ENCODE peak calls at places on chromosomes 1 and 21, in ten cellular contexts. One of them, this sample, is unnamed.

GRCh38 chr21:39961251-39961650 is 94.0 kb downstream of the PCP4 start:
- DNase-seq in HCT116: no peak
- DNase-seq in cardiac muscle cell: no peak
- DNase-seq in cardiac fibroblast: no peak
- DNase-seq in HFF-Myc: no peak
- DNase-seq in GM06990: no peak
- DNase-seq in fibroblast of the aortic adventitia: no peak
- DNase-seq in ovary: no peak
- DNase-seq in heart left ventricle: no peak
- DNase-seq in fibroblast of pulmonary artery: no peak
- DNase-seq in this sample: no peak

GRCh38 chr21:38489729-38490128 is 8.5 kb downstream of the ERG start:
- DNase-seq in HCT116: no peak
- DNase-seq in cardiac muscle cell: no peak
- DNase-seq in cardiac fibroblast: no peak
- DNase-seq in HFF-Myc: no peak
- DNase-seq in GM06990: no peak
- DNase-seq in fibroblast of the aortic adventitia: no peak
- DNase-seq in ovary: no peak
- DNase-seq in heart left ventricle: no peak
- DNase-seq in fibroblast of pulmonary artery: no peak
- DNase-seq in this sample: no peak

GRCh38 chr1:32755098-32755809 is 52.7 kb upstream of the SYNC start:
- DNase-seq in HCT116: no peak
- DNase-seq in cardiac muscle cell: no peak
- DNase-seq in cardiac fibroblast: no peak
- DNase-seq in HFF-Myc: no peak
- DNase-seq in GM06990: no peak
- DNase-seq in fibroblast of the aortic adventitia: no peak
- DNase-seq in ovary: peak
- DNase-seq in heart left ventricle: no peak
- DNase-seq in fibroblast of pulmonary artery: no peak
- DNase-seq in this sample: no peak

GRCh38 chr21:21163904-21164303 is 165.7 kb downstream of the NCAM2 start:
- DNase-seq in HCT116: peak
- DNase-seq in cardiac muscle cell: peak
- DNase-seq in cardiac fibroblast: peak
- DNase-seq in HFF-Myc: peak
- DNase-seq in GM06990: no peak
- DNase-seq in fibroblast of the aortic adventitia: peak
- DNase-seq in ovary: no peak
- DNase-seq in heart left ventricle: peak
- DNase-seq in fibroblast of pulmonary artery: peak
- DNase-seq in this sample: peak

GRCh38 chr1:154353460-154353904 is 28.2 kb downstream of the ATP8B2 start:
- DNase-seq in HCT116: peak
- DNase-seq in cardiac muscle cell: peak
- DNase-seq in cardiac fibroblast: peak
- DNase-seq in HFF-Myc: peak
- DNase-seq in GM06990: no peak
- DNase-seq in fibroblast of the aortic adventitia: peak
- DNase-seq in ovary: no peak
- DNase-seq in heart left ventricle: no peak
- DNase-seq in fibroblast of pulmonary artery: peak
- DNase-seq in this sample: peak

GRCh38 chr21:39984613-39985012 is 117.4 kb downstream of the PCP4 start:
- DNase-seq in HCT116: no peak
- DNase-seq in cardiac muscle cell: no peak
- DNase-seq in cardiac fibroblast: no peak
- DNase-seq in HFF-Myc: no peak
- DNase-seq in GM06990: no peak
- DNase-seq in fibroblast of the aortic adventitia: no peak
- DNase-seq in ovary: no peak
- DNase-seq in heart left ventricle: no peak
- DNase-seq in fibroblast of pulmonary artery: no peak
- DNase-seq in this sample: no peak

GRCh38 chr1:230127105-230128054 is 60.3 kb downstream of the GALNT2 start:
- DNase-seq in HCT116: no peak
- DNase-seq in cardiac muscle cell: no peak
- DNase-seq in cardiac fibroblast: no peak
- DNase-seq in HFF-Myc: no peak
- DNase-seq in GM06990: no peak
- DNase-seq in fibroblast of the aortic adventitia: no peak
- DNase-seq in ovary: no peak
- DNase-seq in heart left ventricle: no peak
- DNase-seq in fibroblast of pulmonary artery: no peak
- DNase-seq in this sample: no peak

GRCh38 chr1:221315330-221315729 is 426.6 kb downstream of the DUSP10 start:
- DNase-seq in HCT116: no peak
- DNase-seq in cardiac muscle cell: peak
- DNase-seq in cardiac fibroblast: peak
- DNase-seq in HFF-Myc: peak
- DNase-seq in GM06990: no peak
- DNase-seq in fibroblast of the aortic adventitia: peak
- DNase-seq in ovary: no peak
- DNase-seq in heart left ventricle: peak
- DNase-seq in fibroblast of pulmonary artery: peak
- DNase-seq in this sample: peak

GRCh38 chr1:220999872-221000863 is 120.9 kb downstream of the HLX start:
- DNase-seq in HCT116: no peak
- DNase-seq in cardiac muscle cell: peak
- DNase-seq in cardiac fibroblast: peak
- DNase-seq in HFF-Myc: no peak
- DNase-seq in GM06990: no peak
- DNase-seq in fibroblast of the aortic adventitia: peak
- DNase-seq in ovary: no peak
- DNase-seq in heart left ventricle: peak
- DNase-seq in fibroblast of pulmonary artery: peak
- DNase-seq in this sample: no peak

GRCh38 chr1:227938911-227939790 is 8.6 kb downstream of the WNT9A start:
- DNase-seq in HCT116: no peak
- DNase-seq in cardiac muscle cell: no peak
- DNase-seq in cardiac fibroblast: no peak
- DNase-seq in HFF-Myc: no peak
- DNase-seq in GM06990: no peak
- DNase-seq in fibroblast of the aortic adventitia: no peak
- DNase-seq in ovary: peak
- DNase-seq in heart left ventricle: no peak
- DNase-seq in fibroblast of pulmonary artery: no peak
- DNase-seq in this sample: no peak

GRCh38 chr1:243950166-243950565 is 100.1 kb upstream of the AKT3 start:
- DNase-seq in HCT116: no peak
- DNase-seq in cardiac muscle cell: peak
- DNase-seq in cardiac fibroblast: peak
- DNase-seq in HFF-Myc: no peak
- DNase-seq in GM06990: no peak
- DNase-seq in fibroblast of the aortic adventitia: peak
- DNase-seq in ovary: no peak
- DNase-seq in heart left ventricle: no peak
- DNase-seq in fibroblast of pulmonary artery: peak
- DNase-seq in this sample: peak

GRCh38 chr1:101293461-101294045 is 56.7 kb downstream of the S1PR1 start:
- DNase-seq in HCT116: no peak
- DNase-seq in cardiac muscle cell: peak
- DNase-seq in cardiac fibroblast: peak
- DNase-seq in HFF-Myc: no peak
- DNase-seq in GM06990: peak
- DNase-seq in fibroblast of the aortic adventitia: no peak
- DNase-seq in ovary: no peak
- DNase-seq in heart left ventricle: no peak
- DNase-seq in fibroblast of pulmonary artery: peak
- DNase-seq in this sample: peak

GRCh38 chr1:52907812-52908153 is 13.8 kb downstream of the ECHDC2 start:
- DNase-seq in HCT116: no peak
- DNase-seq in cardiac muscle cell: no peak
- DNase-seq in cardiac fibroblast: no peak
- DNase-seq in HFF-Myc: no peak
- DNase-seq in GM06990: no peak
- DNase-seq in fibroblast of the aortic adventitia: no peak
- DNase-seq in ovary: no peak
- DNase-seq in heart left ventricle: no peak
- DNase-seq in fibroblast of pulmonary artery: no peak
- DNase-seq in this sample: no peak

GRCh38 chr21:36517366-36518075 is 37.6 kb upstream of the CLDN14 start:
- DNase-seq in HCT116: no peak
- DNase-seq in cardiac muscle cell: no peak
- DNase-seq in cardiac fibroblast: no peak
- DNase-seq in HFF-Myc: no peak
- DNase-seq in GM06990: no peak
- DNase-seq in fibroblast of the aortic adventitia: no peak
- DNase-seq in ovary: no peak
- DNase-seq in heart left ventricle: no peak
- DNase-seq in fibroblast of pulmonary artery: no peak
- DNase-seq in this sample: no peak
- H3K4me3 ChIP-seq in HCT116: no peak
- H3K4me3 ChIP-seq in cardiac muscle cell: no peak
- H3K4me3 ChIP-seq in cardiac fibroblast: no peak
- H3K4me3 ChIP-seq in HFF-Myc: no peak
- H3K4me3 ChIP-seq in GM06990: no peak
- H3K4me3 ChIP-seq in fibroblast of the aortic adventitia: no peak
- H3K4me3 ChIP-seq in ovary: no peak
- H3K4me3 ChIP-seq in heart left ventricle: no peak
- H3K4me3 ChIP-seq in fibroblast of pulmonary artery: no peak
- H3K4me3 ChIP-seq in this sample: no peak

GRCh38 chr1:29342351-29342750 is 106.0 kb downstream of the PTPRU start:
- DNase-seq in HCT116: no peak
- DNase-seq in cardiac muscle cell: no peak
- DNase-seq in cardiac fibroblast: no peak
- DNase-seq in HFF-Myc: no peak
- DNase-seq in GM06990: no peak
- DNase-seq in fibroblast of the aortic adventitia: no peak
- DNase-seq in ovary: no peak
- DNase-seq in heart left ventricle: no peak
- DNase-seq in fibroblast of pulmonary artery: no peak
- DNase-seq in this sample: no peak

GRCh38 chr1:29344336-29344735 is 108.0 kb downstream of the PTPRU start:
- DNase-seq in HCT116: no peak
- DNase-seq in cardiac muscle cell: no peak
- DNase-seq in cardiac fibroblast: no peak
- DNase-seq in HFF-Myc: no peak
- DNase-seq in GM06990: no peak
- DNase-seq in fibroblast of the aortic adventitia: no peak
- DNase-seq in ovary: no peak
- DNase-seq in heart left ventricle: no peak
- DNase-seq in fibroblast of pulmonary artery: no peak
- DNase-seq in this sample: no peak

GRCh38 chr1:29343476-29343875 is 107.2 kb downstream of the PTPRU start:
- DNase-seq in HCT116: no peak
- DNase-seq in cardiac muscle cell: no peak
- DNase-seq in cardiac fibroblast: no peak
- DNase-seq in HFF-Myc: no peak
- DNase-seq in GM06990: no peak
- DNase-seq in fibroblast of the aortic adventitia: no peak
- DNase-seq in ovary: no peak
- DNase-seq in heart left ventricle: no peak
- DNase-seq in fibroblast of pulmonary artery: no peak
- DNase-seq in this sample: no peak

GRCh38 chr1:29343908-29344307 is 107.6 kb downstream of the PTPRU start:
- DNase-seq in HCT116: no peak
- DNase-seq in cardiac muscle cell: no peak
- DNase-seq in cardiac fibroblast: no peak
- DNase-seq in HFF-Myc: no peak
- DNase-seq in GM06990: no peak
- DNase-seq in fibroblast of the aortic adventitia: no peak
- DNase-seq in ovary: no peak
- DNase-seq in heart left ventricle: no peak
- DNase-seq in fibroblast of pulmonary artery: no peak
- DNase-seq in this sample: no peak

GRCh38 chr1:29341936-29342335 is 105.6 kb downstream of the PTPRU start:
- DNase-seq in HCT116: no peak
- DNase-seq in cardiac muscle cell: peak
- DNase-seq in cardiac fibroblast: no peak
- DNase-seq in HFF-Myc: no peak
- DNase-seq in GM06990: no peak
- DNase-seq in fibroblast of the aortic adventitia: no peak
- DNase-seq in ovary: no peak
- DNase-seq in heart left ventricle: no peak
- DNase-seq in fibroblast of pulmonary artery: peak
- DNase-seq in this sample: peak
- TF ChIP-seq CTCF in HCT116: peak
- TF ChIP-seq CTCF in cardiac muscle cell: peak
- TF ChIP-seq CTCF in cardiac fibroblast: no peak
- TF ChIP-seq CTCF in HFF-Myc: no peak
- TF ChIP-seq CTCF in GM06990: peak
- TF ChIP-seq CTCF in fibroblast of the aortic adventitia: no peak
- TF ChIP-seq CTCF in ovary: no peak
- TF ChIP-seq CTCF in heart left ventricle: no peak
- TF ChIP-seq CTCF in fibroblast of pulmonary artery: peak
- TF ChIP-seq CTCF in this sample: peak

DNA sequence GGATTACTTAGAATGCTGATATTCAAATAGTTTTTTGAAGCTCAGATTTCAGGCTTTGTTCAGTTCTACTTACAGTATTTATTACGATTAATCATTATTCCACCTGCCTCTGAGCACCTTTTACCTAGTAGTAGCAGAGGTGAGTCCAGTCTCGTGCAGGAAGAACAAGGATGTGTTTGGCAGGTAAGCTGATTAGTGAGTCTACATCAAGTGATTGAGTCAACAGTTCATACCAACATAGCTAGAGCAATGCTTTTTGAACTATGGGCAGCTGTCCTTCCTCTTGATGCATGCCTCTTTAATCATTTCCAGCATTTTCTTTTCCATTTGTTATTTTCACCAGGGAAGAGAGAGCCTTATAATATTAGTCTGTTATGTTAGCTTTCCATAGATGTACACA is 838.9 kb downstream of the USP25 start:
- DNase-seq in HCT116: no peak
- DNase-seq in cardiac muscle cell: no peak
- DNase-seq in cardiac fibroblast: no peak
- DNase-seq in HFF-Myc: no peak
- DNase-seq in GM06990: no peak
- DNase-seq in fibroblast of the aortic adventitia: no peak
- DNase-seq in ovary: no peak
- DNase-seq in heart left ventricle: no peak
- DNase-seq in fibroblast of pulmonary artery: no peak
- DNase-seq in this sample: no peak
- H3K4me3 ChIP-seq in HCT116: no peak
- H3K4me3 ChIP-seq in cardiac muscle cell: no peak
- H3K4me3 ChIP-seq in cardiac fibroblast: no peak
- H3K4me3 ChIP-seq in HFF-Myc: no peak
- H3K4me3 ChIP-seq in GM06990: no peak
- H3K4me3 ChIP-seq in fibroblast of the aortic adventitia: no peak
- H3K4me3 ChIP-seq in ovary: no peak
- H3K4me3 ChIP-seq in heart left ventricle: no peak
- H3K4me3 ChIP-seq in fibroblast of pulmonary artery: no peak
- H3K4me3 ChIP-seq in this sample: no peak

GRCh38 chr1:160277987-160278386 is 6.9 kb downstream of the PEX19 start:
- DNase-seq in HCT116: no peak
- DNase-seq in cardiac muscle cell: no peak
- DNase-seq in cardiac fibroblast: no peak
- DNase-seq in HFF-Myc: no peak
- DNase-seq in GM06990: no peak
- DNase-seq in fibroblast of the aortic adventitia: no peak
- DNase-seq in ovary: no peak
- DNase-seq in heart left ventricle: no peak
- DNase-seq in fibroblast of pulmonary artery: no peak
- DNase-seq in this sample: no peak

GRCh38 chr1:160282807-160283206 is 2.1 kb downstream of the PEX19 start:
- DNase-seq in HCT116: no peak
- DNase-seq in cardiac muscle cell: no peak
- DNase-seq in cardiac fibroblast: no peak
- DNase-seq in HFF-Myc: no peak
- DNase-seq in GM06990: no peak
- DNase-seq in fibroblast of the aortic adventitia: no peak
- DNase-seq in ovary: no peak
- DNase-seq in heart left ventricle: no peak
- DNase-seq in fibroblast of pulmonary artery: no peak
- DNase-seq in this sample: no peak

GRCh38 chr1:160277330-160277729 is 7.6 kb downstream of the PEX19 start:
- DNase-seq in HCT116: no peak
- DNase-seq in cardiac muscle cell: no peak
- DNase-seq in cardiac fibroblast: no peak
- DNase-seq in HFF-Myc: no peak
- DNase-seq in GM06990: no peak
- DNase-seq in fibroblast of the aortic adventitia: no peak
- DNase-seq in ovary: no peak
- DNase-seq in heart left ventricle: no peak
- DNase-seq in fibroblast of pulmonary artery: no peak
- DNase-seq in this sample: no peak
- TF ChIP-seq CTCF in HCT116: no peak
- TF ChIP-seq CTCF in cardiac muscle cell: no peak
- TF ChIP-seq CTCF in cardiac fibroblast: no peak
- TF ChIP-seq CTCF in HFF-Myc: no peak
- TF ChIP-seq CTCF in GM06990: no peak
- TF ChIP-seq CTCF in fibroblast of the aortic adventitia: no peak
- TF ChIP-seq CTCF in ovary: no peak
- TF ChIP-seq CTCF in heart left ventricle: no peak
- TF ChIP-seq CTCF in fibroblast of pulmonary artery: no peak
- TF ChIP-seq CTCF in this sample: no peak

This sample was measured in choroid plexus epithelial cell.